ENCODE peak calls at places on chromosomes 7 and 10, in ten cellular contexts. B, R, J, W, U, M, T, O, K and L are unnamed samples.

GRCh38 chr7:108771853-108772252 is 202.2 kb downstream of the DNAJB9 start:
- DNase-seq in B (no peak), R (no peak), J (no peak), W (no peak), U (no peak), M (no peak), T (no peak), O (no peak), K (no peak), L (no peak)

GRCh38 chr7:129828989-129829676 is 123.6 kb downstream of the UBE2H start:
- DNase-seq in B (no peak), R (no peak), J (no peak), W (peak; percentile 41), U (peak; percentile 31), M (no peak), T (no peak), O (no peak), K (no peak), L (no peak)

GRCh38 chr10:121222842-121223241 is 371.7 kb downstream of the WDR11 start:
- DNase-seq in B (no peak), R (no peak), J (no peak), W (no peak), U (no peak), M (no peak), T (no peak), O (no peak), K (no peak), L (no peak)

GRCh38 chr7:155918720-155919399 is 106.6 kb upstream of the SHH start:
- DNase-seq in B (no peak), R (no peak), J (peak; percentile 98), W (peak; percentile 17), U (peak; percentile 84), M (no peak), T (no peak), O (no peak), K (peak; percentile 84), L (peak; percentile 69)

GRCh38 chr10:96267234-96267705 is 4.1 kb downstream of the BLNK start:
- DNase-seq in B (no peak), R (no peak), J (no peak), W (no peak), U (peak; percentile 84), M (no peak), T (no peak), O (no peak), K (peak; percentile 44), L (no peak)

GRCh38 chr10:121049923-121050322 is 198.8 kb downstream of the WDR11 start:
- DNase-seq in B (no peak), R (no peak), J (no peak), W (no peak), U (no peak), M (no peak), T (no peak), O (no peak), K (no peak), L (no peak)

GRCh38 chr7:132933076-132933466 is 148.8 kb downstream of the CHCHD3 start:
- DNase-seq in B (no peak), R (no peak), J (peak; percentile 81), W (peak; percentile 71), U (peak; percentile 3), M (no peak), T (no peak), O (no peak), K (peak; percentile 48), L (no peak)

GRCh38 chr7:107948645-107949442 is 54.1 kb downstream of the LAMB1 start:
- DNase-seq in B (no peak), R (no peak), J (peak; percentile 93), W (peak; percentile 91), U (peak; percentile 88), M (no peak), T (no peak), O (no peak), K (no peak), L (no peak)

DNA sequence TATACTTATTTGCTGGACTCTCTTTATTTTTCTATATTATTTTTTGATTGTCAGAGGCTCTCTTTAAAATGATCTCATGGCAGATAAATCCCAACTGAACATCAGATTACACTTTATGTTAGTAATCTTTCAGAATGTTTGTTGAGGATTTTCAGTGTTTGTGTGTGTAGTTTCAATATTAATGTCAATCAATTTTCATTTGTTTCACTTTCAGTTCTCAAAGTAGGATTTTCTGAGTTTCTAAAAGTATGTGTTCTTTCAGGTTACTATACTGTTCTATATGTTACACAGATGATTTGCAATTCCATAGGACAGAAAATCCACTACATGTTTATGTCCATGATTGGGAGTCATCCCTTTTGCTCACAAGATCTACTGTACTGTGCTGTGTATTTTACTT is 311.9 kb upstream of the POT1 start:
- DNase-seq in B (no peak), R (no peak), J (no peak), W (no peak), U (no peak), M (no peak), T (peak; percentile 83), O (no peak), K (no peak), L (no peak)
- H3K27ac ChIP-seq in B (no peak overlapping the region), R (no peak overlapping the region), J (no peak overlapping the region), W (no peak overlapping the region), U (no peak overlapping the region), M (no peak overlapping the region), T (peak overlapping the region; percentile 28), O (no peak overlapping the region), K (no peak overlapping the region), L (no peak overlapping the region)

GRCh38 chr10:77887631-77888355 is 38.8 kb downstream of the DLG5 start:
- DNase-seq in B (no peak), R (no peak), J (peak; percentile 13), W (peak; percentile 70), U (no peak), M (no peak), T (no peak), O (no peak), K (peak; percentile 41), L (no peak)

GRCh38 chr10:77890097-77890496 is 36.5 kb downstream of the DLG5 start:
- DNase-seq in B (no peak), R (no peak), J (no peak), W (no peak), U (no peak), M (no peak), T (no peak), O (no peak), K (no peak), L (no peak)

GRCh38 chr10:77888356-77888703 is 38.2 kb downstream of the DLG5 start:
- DNase-seq in B (no peak), R (no peak), J (peak; percentile 46), W (peak; percentile 50), U (no peak), M (no peak), T (no peak), O (no peak), K (no peak), L (no peak)

GRCh38 chr10:77886795-77887355 is 39.7 kb downstream of the DLG5 start:
- DNase-seq in B (no peak), R (no peak), J (no peak), W (no peak), U (no peak), M (no peak), T (no peak), O (no peak), K (no peak), L (no peak)

DNA sequence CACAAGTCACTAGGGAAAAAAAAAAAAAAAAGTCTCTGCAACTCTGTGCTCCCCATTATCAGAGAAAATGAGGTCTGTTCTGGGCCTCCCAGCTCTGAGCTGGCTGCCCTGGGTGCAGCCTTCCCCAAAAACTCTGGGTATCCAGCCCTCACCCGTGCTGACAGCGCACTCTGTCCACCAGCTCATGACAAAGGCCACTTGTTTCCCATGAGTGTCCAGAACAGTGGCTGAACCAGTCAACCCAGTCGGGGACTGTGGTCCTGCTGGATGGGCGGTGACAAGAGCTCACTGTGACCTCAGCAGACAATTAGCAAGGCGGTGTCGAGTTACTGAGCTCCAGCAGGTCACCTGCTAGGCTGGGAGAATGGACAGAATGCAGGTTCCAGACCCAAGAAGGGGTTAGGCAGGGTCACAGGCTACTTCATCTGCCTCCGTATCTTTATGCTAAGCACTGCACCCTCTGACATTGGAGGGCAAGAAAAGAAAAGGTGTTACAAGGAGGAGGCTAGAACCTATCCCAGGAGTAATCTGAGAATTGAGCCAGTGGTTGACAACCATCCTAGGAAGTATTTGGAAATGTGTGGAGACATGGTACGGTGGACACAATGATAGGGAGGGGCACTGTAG is 37.2 kb downstream of the DLG5 start:
- DNase-seq in B (no peak), R (no peak), J (no peak), W (no peak), U (peak; percentile 72), M (no peak), T (no peak), O (no peak), K (peak; percentile 76), L (no peak)
- H3K4me1 ChIP-seq in B (no peaks in the 10 kb centered on the region), R (no peaks in the 10 kb centered on the region), J (peaks cover 12% of the 10 kb centered on the region), W (peaks cover 21% of the 10 kb centered on the region), U (peaks cover 42% of the 10 kb centered on the region), M (no peaks in the 10 kb centered on the region), T (no peaks in the 10 kb centered on the region), O (peaks cover 66% of the 10 kb centered on the region), K (peaks cover 43% of the 10 kb centered on the region), L (no peaks in the 10 kb centered on the region)

GRCh38 chr10:46020871-46021553 is 9.4 kb downstream of the NCOA4 start:
- DNase-seq in B (no peak), R (no peak), J (peak; percentile 92), W (peak; percentile 87), U (peak; percentile 83), M (no peak), T (no peak), O (no peak), K (no peak), L (no peak)
- H3K4me3 ChIP-seq in B (no peak overlapping the region), R (no peak overlapping the region), J (no peak overlapping the region), W (peak overlapping the region; percentile 25), U (no peak overlapping the region), M (no peak overlapping the region), T (no peak overlapping the region), O (peak overlapping the region; percentile 87), K (no peak overlapping the region), L (no peak overlapping the region)

GRCh38 chr10:80468806-80469421 is 14.8 kb downstream of the TSPAN14 start:
- DNase-seq in B (no peak), R (peak; percentile 71), J (no peak), W (no peak), U (no peak), M (no peak), T (no peak), O (no peak), K (no peak), L (no peak)

GRCh38 chr10:80471715-80472233 is 17.7 kb downstream of the TSPAN14 start:
- DNase-seq in B (no peak), R (no peak), J (no peak), W (no peak), U (peak; percentile 98), M (no peak), T (no peak), O (no peak), K (no peak), L (no peak)

GRCh38 chr10:80472234-80473095 is 18.4 kb downstream of the TSPAN14 start:
- DNase-seq in B (no peak), R (no peak), J (peak; percentile 88), W (peak; percentile 76), U (peak; percentile 97), M (no peak), T (no peak), O (no peak), K (no peak), L (peak; percentile 69)

GRCh38 chr10:80470266-80470665 is 16.2 kb downstream of the TSPAN14 start:
- DNase-seq in B (no peak), R (no peak), J (no peak), W (no peak), U (no peak), M (no peak), T (no peak), O (no peak), K (no peak), L (no peak)

DNA sequence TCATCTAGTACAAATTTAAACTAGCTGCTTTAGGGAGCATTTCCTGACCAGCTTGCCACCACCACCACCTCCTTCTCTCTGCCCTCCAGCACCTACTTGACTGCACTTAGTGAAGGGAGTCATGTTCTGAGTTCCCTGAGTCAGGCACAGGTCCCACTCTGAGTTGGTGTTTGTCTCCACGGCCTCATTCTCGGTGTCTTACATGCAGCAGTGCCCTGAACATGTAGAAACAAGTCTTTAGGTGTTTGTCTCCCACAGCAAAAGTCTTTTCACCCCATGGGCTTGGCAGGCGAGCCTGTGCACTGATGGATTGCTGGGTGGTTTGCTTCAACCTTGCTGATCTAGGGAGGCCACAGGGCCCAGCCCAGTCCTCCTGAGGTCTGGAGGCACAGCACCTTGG is 16.9 kb downstream of the TSPAN14 start:
- DNase-seq in B (no peak), R (no peak), J (no peak), W (no peak), U (peak; percentile 95), M (no peak), T (no peak), O (no peak), K (no peak), L (no peak)
- H3K27ac ChIP-seq in B (no peak overlapping the region), R (peak overlapping the region; percentile 14), J (no peak overlapping the region), W (no peak overlapping the region), U (peak overlapping the region; percentile 84), M (peak overlapping the region; percentile 93), T (no peak overlapping the region), O (no peak overlapping the region), K (no peak overlapping the region), L (peak overlapping the region; percentile 17)